ENCODE peak calls at places on chromosomes 4 and X, in four cellular contexts. One of them, this sample, is unnamed.

GRCh38 chr4:150001815-150002214 is 76.4 kb upstream of the DCLK2 start:
- ATAC-seq in central memory CD8-positive, alpha-beta T cell: no peak
- ATAC-seq in activated CD8-positive, alpha-beta memory T cell treated with anti-CD3 and anti-CD28 coated beads, Interleukin-2, amount 10 ng/mL, durations not matched to agents 7 days and 5 days: no peak
- ATAC-seq in upper lobe of right lung: no peak
- ATAC-seq in this sample: no peak

GRCh38 chr4:186168750-186169149 is 22.6 kb upstream of the CYP4V2 start:
- ATAC-seq in activated CD8-positive, alpha-beta memory T cell treated with anti-CD3 and anti-CD28 coated beads, Interleukin-2, amount 10 ng/mL, durations not matched to agents 7 days and 5 days: no peak
- ATAC-seq in upper lobe of right lung: no peak
- ATAC-seq in central memory CD8-positive, alpha-beta T cell: no peak
- ATAC-seq in this sample: no peak

GRCh38 chr4:6794189-6794588 is 11.7 kb downstream of the KIAA0232 start:
- ATAC-seq in activated CD8-positive, alpha-beta memory T cell treated with anti-CD3 and anti-CD28 coated beads, Interleukin-2, amount 10 ng/mL, durations not matched to agents 7 days and 5 days: no peak
- ATAC-seq in upper lobe of right lung: no peak
- ATAC-seq in central memory CD8-positive, alpha-beta T cell: no peak
- ATAC-seq in this sample: no peak

GRCh38 chrX:124736553-124737240 is 390.3 kb downstream of the SH2D1A start:
- ATAC-seq in upper lobe of right lung: no peak
- ATAC-seq in activated CD8-positive, alpha-beta memory T cell treated with anti-CD3 and anti-CD28 coated beads, Interleukin-2, amount 10 ng/mL, durations not matched to agents 7 days and 5 days: peak; percentile 61
- ATAC-seq in central memory CD8-positive, alpha-beta T cell: peak; percentile 80
- ATAC-seq in this sample: no peak

GRCh38 chr4:168577624-168578023 is 80.8 kb downstream of the PALLD start:
- ATAC-seq in upper lobe of right lung: no peak
- ATAC-seq in activated CD8-positive, alpha-beta memory T cell treated with anti-CD3 and anti-CD28 coated beads, Interleukin-2, amount 10 ng/mL, durations not matched to agents 7 days and 5 days: no peak
- ATAC-seq in central memory CD8-positive, alpha-beta T cell: no peak
- ATAC-seq in this sample: no peak

GRCh38 chrX:3743821-3744439 is 30.5 kb upstream of the PRKX start:
- ATAC-seq in activated CD8-positive, alpha-beta memory T cell treated with anti-CD3 and anti-CD28 coated beads, Interleukin-2, amount 10 ng/mL, durations not matched to agents 7 days and 5 days: peak; percentile 91
- ATAC-seq in central memory CD8-positive, alpha-beta T cell: peak; percentile 98
- ATAC-seq in upper lobe of right lung: no peak
- ATAC-seq in this sample: no peak

GRCh38 chr4:138255917-138256597 is 13.9 kb upstream of the SLC7A11 start:
- ATAC-seq in upper lobe of right lung: no peak
- ATAC-seq in central memory CD8-positive, alpha-beta T cell: no peak
- ATAC-seq in activated CD8-positive, alpha-beta memory T cell treated with anti-CD3 and anti-CD28 coated beads, Interleukin-2, amount 10 ng/mL, durations not matched to agents 7 days and 5 days: no peak
- ATAC-seq in this sample: peak; percentile 34

GRCh38 chr4:24643774-24644520 is 59.6 kb upstream of the DHX15 start:
- ATAC-seq in upper lobe of right lung: no peak
- ATAC-seq in activated CD8-positive, alpha-beta memory T cell treated with anti-CD3 and anti-CD28 coated beads, Interleukin-2, amount 10 ng/mL, durations not matched to agents 7 days and 5 days: no peak
- ATAC-seq in central memory CD8-positive, alpha-beta T cell: no peak
- ATAC-seq in this sample: no peak

GRCh38 chr4:53711916-53712315 is 120.6 kb upstream of the LNX1 start:
- ATAC-seq in central memory CD8-positive, alpha-beta T cell: no peak
- ATAC-seq in activated CD8-positive, alpha-beta memory T cell treated with anti-CD3 and anti-CD28 coated beads, Interleukin-2, amount 10 ng/mL, durations not matched to agents 7 days and 5 days: no peak
- ATAC-seq in upper lobe of right lung: no peak
- ATAC-seq in this sample: no peak

GRCh38 chr4:48340276-48340904 is 939 bp upstream of the SLAIN2 start:
- ATAC-seq in central memory CD8-positive, alpha-beta T cell: peak; percentile 7
- ATAC-seq in upper lobe of right lung: peak; percentile 2
- ATAC-seq in activated CD8-positive, alpha-beta memory T cell treated with anti-CD3 and anti-CD28 coated beads, Interleukin-2, amount 10 ng/mL, durations not matched to agents 7 days and 5 days: peak; percentile 8
- ATAC-seq in this sample: no peak

This sample was measured in stimulated activated memory B cell treated with anti-CD40 and anti-IgM and Interleukin-4, amounts not matched to agents 10 μg/mL and 1 μg/mL and 100 μg/mL, for 72 hours.